ENCODE peak calls at places on chromosomes 7 and 10, in eight cellular contexts. One of them, this sample, is unnamed.

GRCh38 chr10:45673074-45673628 is 579 bp upstream of the ZFAND4 start:
- DNase-seq in uterus: peak
- DNase-seq in IMR-90: no peak
- DNase-seq in gastrocnemius medialis: peak
- DNase-seq in right lobe of liver: peak
- DNase-seq in adrenal gland: peak
- DNase-seq in spleen: peak
- DNase-seq in endothelial cell of umbilical vein: peak
- DNase-seq in this sample: peak

GRCh38 chr10:48466611-48467240 is 138.1 kb downstream of the ARHGAP22 start:
- DNase-seq in uterus: peak
- DNase-seq in IMR-90: no peak
- DNase-seq in gastrocnemius medialis: no peak
- DNase-seq in right lobe of liver: peak
- DNase-seq in adrenal gland: no peak
- DNase-seq in spleen: peak
- DNase-seq in endothelial cell of umbilical vein: no peak
- DNase-seq in this sample: peak

GRCh38 chr10:75400769-75401568 is 595 bp downstream of the ZNF503 start:
- DNase-seq in uterus: peak
- DNase-seq in IMR-90: peak
- DNase-seq in gastrocnemius medialis: peak
- DNase-seq in right lobe of liver: peak
- DNase-seq in adrenal gland: peak
- DNase-seq in spleen: peak
- DNase-seq in endothelial cell of umbilical vein: peak
- DNase-seq in this sample: peak

GRCh38 chr7:371779-372545 is 82.0 kb downstream of the FOXL3 start:
- DNase-seq in uterus: peak
- DNase-seq in IMR-90: no peak
- DNase-seq in gastrocnemius medialis: no peak
- DNase-seq in right lobe of liver: peak
- DNase-seq in adrenal gland: no peak
- DNase-seq in spleen: peak
- DNase-seq in endothelial cell of umbilical vein: no peak
- DNase-seq in this sample: peak

GRCh38 chr7:24812313-24812945 is 55.2 kb upstream of the GSDME start:
- DNase-seq in uterus: peak
- DNase-seq in IMR-90: peak
- DNase-seq in gastrocnemius medialis: no peak
- DNase-seq in right lobe of liver: peak
- DNase-seq in adrenal gland: peak
- DNase-seq in spleen: peak
- DNase-seq in endothelial cell of umbilical vein: peak
- DNase-seq in this sample: no peak

GRCh38 chr10:30114871-30115270 is 55.5 kb upstream of the JCAD start:
- DNase-seq in uterus: peak
- DNase-seq in IMR-90: peak
- DNase-seq in gastrocnemius medialis: no peak
- DNase-seq in right lobe of liver: no peak
- DNase-seq in adrenal gland: no peak
- DNase-seq in spleen: no peak
- DNase-seq in endothelial cell of umbilical vein: peak
- DNase-seq in this sample: no peak

GRCh38 chr10:3476186-3476585 is 303.6 kb upstream of the PITRM1 start:
- DNase-seq in uterus: no peak
- DNase-seq in IMR-90: no peak
- DNase-seq in gastrocnemius medialis: no peak
- DNase-seq in right lobe of liver: no peak
- DNase-seq in adrenal gland: no peak
- DNase-seq in spleen: no peak
- DNase-seq in endothelial cell of umbilical vein: no peak
- DNase-seq in this sample: no peak

GRCh38 chr10:77849039-77849664 is 77.4 kb downstream of the DLG5 start:
- DNase-seq in uterus: no peak
- DNase-seq in IMR-90: no peak
- DNase-seq in gastrocnemius medialis: no peak
- DNase-seq in right lobe of liver: no peak
- DNase-seq in adrenal gland: no peak
- DNase-seq in spleen: no peak
- DNase-seq in endothelial cell of umbilical vein: no peak
- DNase-seq in this sample: no peak

GRCh38 chr7:44976040-44976745 is 2.6 kb downstream of the MYO1G start:
- DNase-seq in uterus: no peak
- DNase-seq in IMR-90: no peak
- DNase-seq in gastrocnemius medialis: no peak
- DNase-seq in right lobe of liver: no peak
- DNase-seq in adrenal gland: no peak
- DNase-seq in spleen: peak
- DNase-seq in endothelial cell of umbilical vein: no peak
- DNase-seq in this sample: no peak

GRCh38 chr10:115854740-115855435 is 418.1 kb downstream of the GFRA1 start:
- DNase-seq in uterus: no peak
- DNase-seq in IMR-90: peak
- DNase-seq in gastrocnemius medialis: no peak
- DNase-seq in right lobe of liver: no peak
- DNase-seq in adrenal gland: no peak
- DNase-seq in spleen: no peak
- DNase-seq in endothelial cell of umbilical vein: no peak
- DNase-seq in this sample: no peak

GRCh38 chr7:105388373-105389089 is at the start of gene SRPK2:
- DNase-seq in uterus: peak
- DNase-seq in IMR-90: peak
- DNase-seq in gastrocnemius medialis: peak
- DNase-seq in right lobe of liver: peak
- DNase-seq in adrenal gland: peak
- DNase-seq in spleen: peak
- DNase-seq in endothelial cell of umbilical vein: peak
- DNase-seq in this sample: peak

GRCh38 chr7:105387621-105388372 is 924 bp downstream of the SRPK2 start:
- DNase-seq in uterus: peak
- DNase-seq in IMR-90: peak
- DNase-seq in gastrocnemius medialis: peak
- DNase-seq in right lobe of liver: peak
- DNase-seq in adrenal gland: peak
- DNase-seq in spleen: peak
- DNase-seq in endothelial cell of umbilical vein: peak
- DNase-seq in this sample: peak

GRCh38 chr7:105391429-105391828 is 2.7 kb upstream of the SRPK2 start:
- DNase-seq in uterus: no peak
- DNase-seq in IMR-90: no peak
- DNase-seq in gastrocnemius medialis: no peak
- DNase-seq in right lobe of liver: no peak
- DNase-seq in adrenal gland: no peak
- DNase-seq in spleen: no peak
- DNase-seq in endothelial cell of umbilical vein: no peak
- DNase-seq in this sample: no peak

GRCh38 chr7:105389889-105390288 is 1.2 kb upstream of the SRPK2 start:
- DNase-seq in uterus: no peak
- DNase-seq in IMR-90: no peak
- DNase-seq in gastrocnemius medialis: no peak
- DNase-seq in right lobe of liver: no peak
- DNase-seq in adrenal gland: no peak
- DNase-seq in spleen: no peak
- DNase-seq in endothelial cell of umbilical vein: no peak
- DNase-seq in this sample: no peak

DNA sequence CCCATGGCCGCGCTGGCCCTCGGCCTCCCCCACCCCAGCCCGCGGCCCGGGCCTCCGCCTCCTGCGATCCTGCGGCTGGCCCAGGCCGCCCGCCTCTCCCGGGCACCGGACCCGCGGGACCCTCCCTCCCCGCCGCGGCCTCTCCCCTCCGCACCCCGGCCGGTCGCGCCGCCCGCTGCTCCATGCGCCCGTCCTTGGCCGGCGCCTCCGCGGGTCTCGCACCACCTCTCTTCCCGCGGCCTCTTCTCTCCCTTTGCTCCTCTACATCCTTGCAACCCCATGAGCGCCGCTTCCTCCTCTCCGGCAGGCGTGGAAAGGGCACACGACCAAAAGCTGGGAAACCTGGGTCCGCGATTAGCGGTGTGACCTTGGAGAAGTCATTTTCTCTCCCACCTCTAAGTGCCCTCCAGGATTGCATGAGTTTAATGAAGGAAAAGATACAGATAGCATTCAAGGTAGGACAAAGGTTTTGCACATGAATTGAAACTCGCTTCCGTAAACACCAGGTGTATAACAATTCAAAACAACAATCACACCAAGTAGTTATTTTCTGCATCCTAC is 449 bp upstream of the SRPK2 start:
- DNase-seq in uterus: peak
- DNase-seq in IMR-90: peak
- DNase-seq in gastrocnemius medialis: peak
- DNase-seq in right lobe of liver: peak
- DNase-seq in adrenal gland: peak
- DNase-seq in spleen: no peak
- DNase-seq in endothelial cell of umbilical vein: peak
- DNase-seq in this sample: peak
- TF ChIP-seq POLR2A in uterus: no peak
- TF ChIP-seq POLR2A in IMR-90: no peak
- TF ChIP-seq POLR2A in gastrocnemius medialis: no peak
- TF ChIP-seq POLR2A in right lobe of liver: no peak
- TF ChIP-seq POLR2A in adrenal gland: no peak
- TF ChIP-seq POLR2A in spleen: no peak
- TF ChIP-seq POLR2A in endothelial cell of umbilical vein: no peak
- TF ChIP-seq POLR2A in this sample: no peak

DNA sequence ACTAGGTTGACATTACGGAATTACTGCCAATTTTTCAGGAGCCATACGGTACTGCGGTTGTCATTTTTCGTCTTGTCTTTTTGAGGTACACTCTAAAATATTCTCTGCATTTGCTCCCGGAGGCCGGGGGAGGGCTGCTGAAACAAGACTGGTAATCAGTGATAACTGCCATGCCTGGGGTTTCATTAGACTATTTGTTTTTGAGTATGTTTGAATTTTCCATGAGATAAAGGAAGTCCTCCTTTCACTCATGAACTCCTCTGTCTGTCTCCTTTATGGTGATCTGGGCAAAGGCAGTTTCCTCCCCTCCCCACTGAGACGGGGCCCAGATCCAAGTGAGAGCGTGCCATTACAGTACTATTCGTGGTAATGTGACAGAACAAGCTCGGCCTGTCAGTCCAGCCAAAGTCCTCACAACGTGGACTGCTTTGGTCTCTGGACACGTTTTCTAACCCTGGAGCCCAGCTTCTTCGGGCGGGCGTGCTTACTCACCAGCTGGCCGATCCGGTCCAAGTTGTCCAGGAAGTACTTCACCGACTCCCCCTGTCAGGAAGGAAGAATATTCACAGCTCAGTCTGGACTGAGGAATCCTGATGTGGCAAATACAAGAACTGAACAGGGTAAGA is 45.1 kb downstream of the AMZ1 start:
- DNase-seq in uterus: peak
- DNase-seq in IMR-90: peak
- DNase-seq in gastrocnemius medialis: peak
- DNase-seq in right lobe of liver: peak
- DNase-seq in adrenal gland: no peak
- DNase-seq in spleen: peak
- DNase-seq in endothelial cell of umbilical vein: peak
- DNase-seq in this sample: peak
- TF ChIP-seq CTCF in uterus: no peak
- TF ChIP-seq CTCF in IMR-90: no peak
- TF ChIP-seq CTCF in gastrocnemius medialis: no peak
- TF ChIP-seq CTCF in right lobe of liver: no peak
- TF ChIP-seq CTCF in adrenal gland: no peak
- TF ChIP-seq CTCF in spleen: no peak
- TF ChIP-seq CTCF in endothelial cell of umbilical vein: no peak
- TF ChIP-seq CTCF in this sample: no peak

DNA sequence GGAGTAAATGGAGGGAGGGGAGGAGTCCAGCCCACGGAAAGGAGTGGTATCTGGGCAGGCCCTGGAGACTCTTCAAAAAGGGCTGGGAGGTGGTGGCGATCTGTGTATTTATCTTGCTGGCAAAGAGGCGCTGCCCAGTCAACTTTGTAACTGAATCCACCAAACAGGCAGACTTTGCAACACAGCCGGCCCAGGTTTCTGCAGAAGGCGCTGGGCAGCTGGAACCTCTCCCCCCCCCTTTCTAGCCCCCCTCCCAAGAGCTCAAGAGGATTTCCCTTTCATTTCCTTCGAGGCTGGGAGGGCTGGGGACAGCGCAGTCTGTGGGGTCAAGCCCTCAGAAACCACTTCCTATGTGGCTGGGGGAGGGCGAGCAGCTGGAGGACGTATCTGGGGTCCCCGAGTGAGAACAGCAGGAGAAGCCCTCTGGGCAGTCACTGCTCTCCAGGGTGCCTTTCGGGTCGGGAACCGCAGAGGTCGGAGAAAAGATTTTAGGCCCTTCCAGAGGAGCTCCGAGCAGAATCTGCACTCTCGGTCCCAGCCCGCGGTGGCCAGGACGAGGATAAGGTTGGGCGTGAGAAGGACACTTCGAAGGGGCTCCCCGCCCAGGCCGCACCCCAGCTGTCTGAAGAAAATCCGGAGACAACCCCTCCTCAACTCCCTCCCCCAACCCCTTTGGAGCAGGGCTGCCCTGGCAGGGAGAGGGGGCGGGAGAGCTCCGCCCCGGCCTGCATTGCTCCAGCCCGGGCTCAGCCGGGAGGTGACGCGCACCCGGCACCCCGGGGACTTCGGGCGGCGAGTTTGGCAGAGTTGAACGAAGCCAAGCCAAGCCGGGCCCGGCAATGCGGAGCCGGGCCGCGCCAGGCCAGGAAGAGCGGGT is 943 bp downstream of the ZCCHC24 start:
- DNase-seq in uterus: peak
- DNase-seq in IMR-90: peak
- DNase-seq in gastrocnemius medialis: peak
- DNase-seq in right lobe of liver: peak
- DNase-seq in adrenal gland: peak
- DNase-seq in spleen: peak
- DNase-seq in endothelial cell of umbilical vein: peak
- DNase-seq in this sample: no peak
- TF ChIP-seq POLR2A in uterus: no peak
- TF ChIP-seq POLR2A in IMR-90: no peak
- TF ChIP-seq POLR2A in gastrocnemius medialis: peak
- TF ChIP-seq POLR2A in right lobe of liver: peak
- TF ChIP-seq POLR2A in adrenal gland: no peak
- TF ChIP-seq POLR2A in spleen: no peak
- TF ChIP-seq POLR2A in endothelial cell of umbilical vein: no peak
- TF ChIP-seq POLR2A in this sample: no peak

DNA sequence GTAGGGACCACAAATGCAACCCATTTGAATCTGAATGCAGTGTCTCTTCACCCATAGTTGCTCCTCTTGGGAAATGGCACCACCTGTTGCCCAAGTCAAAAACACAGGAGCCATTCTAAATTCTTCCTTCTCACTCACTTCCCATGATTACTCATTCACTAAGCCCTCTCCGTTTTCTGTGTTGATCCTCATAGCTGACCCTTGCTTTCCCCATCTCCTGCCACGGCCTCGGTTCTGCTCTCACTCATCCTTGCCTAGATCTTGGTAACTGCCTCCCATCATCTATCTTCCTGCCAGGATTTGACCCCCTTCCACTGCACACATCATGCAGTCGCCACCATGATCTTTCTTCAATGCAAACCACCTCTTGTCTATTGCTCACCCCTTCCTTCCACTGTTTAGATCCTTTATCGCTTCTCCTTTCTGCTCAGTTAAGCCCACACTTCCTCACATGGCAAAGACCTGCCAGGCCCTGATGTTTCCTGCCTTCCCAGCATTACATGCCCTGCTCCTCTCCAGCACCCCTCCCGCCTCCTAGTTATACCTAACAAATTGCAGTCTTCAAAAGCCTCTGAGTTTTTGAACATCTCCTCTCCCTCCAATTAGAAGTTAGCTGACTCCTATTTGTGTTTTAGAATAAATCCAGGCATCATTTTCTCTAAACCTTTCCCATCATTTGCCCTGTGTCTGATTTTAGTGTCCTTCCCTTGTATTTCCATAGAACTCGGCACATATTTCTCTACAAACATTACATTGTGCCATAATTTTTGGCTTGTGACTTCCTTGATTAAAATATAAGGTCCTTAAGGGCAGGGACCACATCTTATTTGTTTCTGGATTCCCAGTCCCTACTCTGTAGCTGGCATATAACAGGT is 19.2 kb upstream of the CPN1 start:
- DNase-seq in uterus: no peak
- DNase-seq in IMR-90: peak
- DNase-seq in gastrocnemius medialis: no peak
- DNase-seq in right lobe of liver: peak
- DNase-seq in adrenal gland: no peak
- DNase-seq in spleen: no peak
- DNase-seq in endothelial cell of umbilical vein: peak
- DNase-seq in this sample: no peak
- TF ChIP-seq CTCF in uterus: no peak
- TF ChIP-seq CTCF in IMR-90: peak
- TF ChIP-seq CTCF in gastrocnemius medialis: no peak
- TF ChIP-seq CTCF in right lobe of liver: peak
- TF ChIP-seq CTCF in adrenal gland: no peak
- TF ChIP-seq CTCF in spleen: no peak
- TF ChIP-seq CTCF in endothelial cell of umbilical vein: peak
- TF ChIP-seq CTCF in this sample: no peak

This sample was measured in lower leg skin.